ENCODE peak calls at places on chromosomes 12 and 14, in seven cellular contexts. W is AG04449, O is PC-9, N is K562, I is GM12865, D is SK-N-SH, M is esophagus muscularis mucosa. E is an unnamed sample.

GRCh38 chr14:42174357-42174756 is 567.7 kb downstream of the LRFN5 start:
- DNase-seq in W (no peak), O (no peak), N (no peak), I (no peak), D (no peak), M (no peak), E (no peak)

GRCh38 chr12:117047810-117048584 is 51.2 kb downstream of the TESC start:
- DNase-seq in W (peak; percentile 12), O (no peak), N (no peak), I (no peak), D (no peak), M (no peak), E (peak; percentile 74)

GRCh38 chr14:105466491-105467248 is 8.0 kb upstream of the CRIP2 start:
- DNase-seq in W (no peak), O (peak; percentile 66), N (no peak), I (no peak), D (no peak), M (no peak), E (no peak)

GRCh38 chr12:50514526-50515276 is 9.9 kb downstream of the DIP2B start:
- DNase-seq in W (no peak), O (no peak), N (no peak), I (peak; percentile 76), D (no peak), M (no peak), E (no peak)

GRCh38 chr12:31233061-31233730 is 92.8 kb downstream of the SINHCAF start:
- DNase-seq in W (no peak), O (no peak), N (no peak), I (no peak), D (no peak), M (peak; percentile 90), E (no peak)

GRCh38 chr12:740921-741320 is 11.5 kb upstream of the WNK1 start:
- DNase-seq in W (no peak), O (no peak), N (no peak), I (no peak), D (no peak), M (no peak), E (no peak)

GRCh38 chr14:69259531-69260245 is at the start of gene GALNT16:
- DNase-seq in W (no peak), O (peak; percentile 44), N (peak; percentile 18), I (no peak), D (peak; percentile 92), M (no peak), E (peak; percentile 19)

GRCh38 chr14:94472842-94473241 is 3.2 kb downstream of the SERPINA9 start:
- DNase-seq in W (no peak), O (no peak), N (no peak), I (no peak), D (no peak), M (no peak), E (no peak)

GRCh38 chr12:68539615-68539952 is 71.1 kb upstream of the RAP1B start:
- DNase-seq in W (no peak), O (no peak), N (no peak), I (no peak), D (no peak), M (no peak), E (no peak)

GRCh38 chr12:49189731-49190314 is 943 bp upstream of the TUBA1A start:
- DNase-seq in W (no peak), O (no peak), N (no peak), I (no peak), D (no peak), M (no peak), E (no peak)

GRCh38 chr12:77032406-77032805 is 33.0 kb downstream of the E2F7 start:
- DNase-seq in W (no peak), O (no peak), N (no peak), I (no peak), D (no peak), M (no peak), E (peak; percentile 25)

GRCh38 chr12:67909091-67909531 is 80.1 kb upstream of the IFNG-AS1 start:
- DNase-seq in W (peak; percentile 92), O (no peak), N (no peak), I (no peak), D (no peak), M (no peak), E (peak; percentile 57)

GRCh38 chr14:97491697-97492096 is 694.5 kb downstream of the VRK1 start:
- DNase-seq in W (no peak), O (no peak), N (no peak), I (no peak), D (no peak), M (no peak), E (no peak)

GRCh38 chr12:1839956-1840550 is 19.7 kb downstream of the LRTM2 start:
- DNase-seq in W (no peak), O (no peak), N (no peak), I (no peak), D (no peak), M (no peak), E (no peak)

GRCh38 chr12:90233168-90234100 is 524.8 kb upstream of the ATP2B1 start:
- DNase-seq in W (no peak), O (no peak), N (no peak), I (no peak), D (no peak), M (no peak), E (peak; percentile 22)

GRCh38 chr12:104864668-104865067 is 93.4 kb downstream of the SLC41A2 start:
- DNase-seq in W (no peak), O (no peak), N (no peak), I (no peak), D (no peak), M (no peak), E (peak; percentile 46)

GRCh38 chr12:51954465-51955361 is 3.2 kb downstream of the ACVR1B start:
- DNase-seq in W (no peak), O (no peak), N (peak; percentile 32), I (no peak), D (no peak), M (no peak), E (no peak)

GRCh38 chr14:101754893-101755292 is 6.6 kb upstream of the PPP2R5C start:
- DNase-seq in W (no peak), O (no peak), N (no peak), I (no peak), D (no peak), M (no peak), E (no peak)

GRCh38 chr14:90871605-90872233 is 55.5 kb upstream of the TTC7B start:
- DNase-seq in W (no peak), O (no peak), N (no peak), I (no peak), D (no peak), M (no peak), E (peak; percentile 55)

GRCh38 chr14:51342226-51342625 is 102.2 kb downstream of the TMX1 start:
- DNase-seq in W (no peak), O (peak; percentile 25), N (no peak), I (no peak), D (no peak), M (peak; percentile 1), E (no peak)

GRCh38 chr12:121538699-121539061 is 42.1 kb downstream of the KDM2B start:
- DNase-seq in W (no peak), O (peak; percentile 33), N (no peak), I (peak; percentile 76), D (no peak), M (no peak), E (no peak)

GRCh38 chr12:585062-586061 is 77.9 kb downstream of the NINJ2 start:
- DNase-seq in W (no peak), O (no peak), N (no peak), I (no peak), D (no peak), M (no peak), E (no peak)

GRCh38 chr14:94342334-94342934 is 19.3 kb upstream of the SERPINA6 start:
- DNase-seq in W (peak; percentile 98), O (no peak), N (no peak), I (peak; percentile 23), D (peak; percentile 19), M (peak; percentile 97), E (peak; percentile 99)

GRCh38 chr14:63633801-63634200 is 7.9 kb downstream of the WDR89 start:
- DNase-seq in W (no peak), O (no peak), N (no peak), I (no peak), D (no peak), M (no peak), E (peak; percentile 33)
- TF ChIP-seq CTCF in W (no peak), O (no peak), N (no peak), I (no peak), D (peak; percentile 11), M (no peak), E (peak; percentile 32)

DNA sequence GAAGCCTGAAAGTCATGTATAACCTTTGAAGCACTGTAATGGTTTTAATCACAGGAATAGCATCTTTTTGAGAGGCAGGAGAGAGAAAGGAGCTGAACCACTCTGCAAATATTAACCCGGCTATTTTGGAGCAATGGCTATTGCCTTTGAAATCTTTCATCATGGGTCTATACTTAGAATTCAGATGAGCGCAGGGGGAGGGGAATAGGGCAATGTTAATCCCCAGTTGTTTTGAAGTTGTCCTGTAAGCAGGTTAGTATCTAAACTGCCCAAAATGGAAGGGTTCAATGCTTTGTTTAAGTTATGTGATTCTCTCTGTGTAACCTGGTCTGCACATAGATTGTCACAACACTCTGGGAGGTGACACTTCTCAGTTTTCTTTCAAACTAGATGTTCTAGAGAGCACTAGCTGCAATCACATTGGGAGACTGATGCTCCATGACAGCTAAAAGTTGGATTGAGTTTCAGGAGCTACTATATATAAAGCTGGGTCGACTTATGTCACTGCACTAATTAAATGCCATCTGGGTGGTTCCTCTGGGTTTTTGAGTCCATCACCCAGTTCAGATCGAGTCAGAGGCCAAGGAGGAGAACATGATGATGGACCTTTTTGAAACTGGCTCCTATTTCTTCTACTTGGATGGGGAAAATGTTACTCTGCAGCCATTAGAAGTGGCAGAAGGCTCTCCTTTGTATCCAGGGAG is at the start of gene MYF6:
- DNase-seq in W (no peak), O (no peak), N (no peak), I (no peak), D (no peak), M (no peak), E (no peak)
- H3K4me3 ChIP-seq in W (no peak within 1 kb of the TSS), O (no peak within 1 kb of the TSS), N (no peak within 1 kb of the TSS), I (peak within 1 kb of the TSS; percentile 41), D (no peak within 1 kb of the TSS), M (no peak within 1 kb of the TSS), E (peak within 1 kb of the TSS; percentile 43)

DNA sequence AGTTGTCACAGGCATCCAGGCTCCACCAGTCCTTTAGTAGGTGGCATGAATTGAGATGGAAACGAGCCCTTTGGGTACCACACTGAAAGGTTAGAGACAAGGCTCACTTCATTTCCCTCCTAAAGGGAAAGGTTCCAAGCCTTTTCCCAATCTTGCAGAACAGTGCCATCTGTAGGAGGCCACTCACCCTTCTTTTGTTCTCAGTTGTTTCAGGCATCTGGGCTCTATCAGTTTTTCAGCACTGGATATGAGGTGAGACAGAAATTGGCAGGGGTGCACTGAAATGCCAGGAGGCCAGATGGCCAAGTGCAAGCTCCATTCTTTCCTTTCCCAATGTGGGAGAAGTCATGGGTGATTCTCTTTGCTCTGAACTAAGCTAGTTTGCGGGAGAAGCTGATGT is 15.2 kb downstream of the FBXO33 start:
- DNase-seq in W (no peak), O (no peak), N (no peak), I (no peak), D (no peak), M (no peak), E (peak; percentile 52)
- TF ChIP-seq CTCF in W (peak; percentile 7), O (peak; percentile 50), N (no peak), I (no peak), D (no peak), M (no peak), E (peak; percentile 66)

DNA sequence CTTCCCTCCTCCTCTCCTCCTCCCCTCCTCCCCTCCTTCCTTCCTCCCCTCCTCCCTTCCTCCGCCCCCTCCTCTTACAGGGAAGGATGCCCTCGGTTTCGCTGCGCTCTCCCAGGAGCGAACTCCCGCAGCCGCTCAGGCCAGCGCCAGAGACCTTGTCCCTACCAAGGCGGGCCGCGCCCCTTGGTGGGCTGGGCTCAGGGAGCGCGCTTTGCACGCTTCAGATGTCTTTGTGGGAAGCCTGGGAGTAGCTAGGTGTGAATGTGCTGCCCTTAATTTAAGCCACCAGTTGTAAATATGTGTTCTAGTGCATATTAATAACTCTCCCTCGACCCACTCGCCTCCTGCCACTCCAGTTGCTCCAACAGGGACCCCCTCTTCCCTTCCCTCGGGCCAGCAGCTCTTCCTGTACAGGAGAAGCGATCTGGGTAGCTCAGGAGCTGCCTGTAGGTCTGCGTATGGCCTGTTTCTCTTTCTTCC is 13.4 kb upstream of the MAP3K9 start:
- DNase-seq in W (no peak), O (peak; percentile 59), N (no peak), I (no peak), D (peak; percentile 79), M (no peak), E (peak; percentile 31)
- H3K4me3 ChIP-seq in W (peak overlapping the region; percentile 70), O (peak overlapping the region; percentile 74), N (no peak overlapping the region), I (peak overlapping the region; percentile 71), D (peak overlapping the region; percentile 91), M (peak overlapping the region; percentile 58), E (peak overlapping the region; percentile 71)

E was measured in choroid plexus epithelial cell.